ENCODE peak calls at places on chromosome 19, in six cellular contexts. One of them, this sample, is unnamed.

GRCh38 chr19:34962945-34963530 is 991 bp downstream of the ZNF792 start:
- DNase-seq in gastrocnemius medialis: no peak
- DNase-seq in stomach: no peak
- DNase-seq in IMR-90: peak
- DNase-seq in body of pancreas: no peak
- DNase-seq in heart left ventricle: peak
- DNase-seq in this sample: no peak

GRCh38 chr19:28669804-28670203 is 543.1 kb downstream of the UQCRFS1 start:
- DNase-seq in stomach: no peak
- DNase-seq in body of pancreas: no peak
- DNase-seq in IMR-90: no peak
- DNase-seq in heart left ventricle: no peak
- DNase-seq in gastrocnemius medialis: no peak
- DNase-seq in this sample: no peak

GRCh38 chr19:43778651-43779050 is 2.1 kb downstream of the KCNN4 start:
- DNase-seq in body of pancreas: no peak
- DNase-seq in gastrocnemius medialis: no peak
- DNase-seq in IMR-90: no peak
- DNase-seq in heart left ventricle: no peak
- DNase-seq in stomach: no peak
- DNase-seq in this sample: no peak

GRCh38 chr19:7772752-7773291 is 9.8 kb downstream of the CLEC4M start:
- DNase-seq in IMR-90: no peak
- DNase-seq in stomach: no peak
- DNase-seq in gastrocnemius medialis: no peak
- DNase-seq in heart left ventricle: no peak
- DNase-seq in body of pancreas: no peak
- DNase-seq in this sample: no peak

GRCh38 chr19:8333771-8334457 is 9.1 kb downstream of the KANK3 start:
- DNase-seq in gastrocnemius medialis: no peak
- DNase-seq in body of pancreas: no peak
- DNase-seq in IMR-90: no peak
- DNase-seq in heart left ventricle: no peak
- DNase-seq in stomach: no peak
- DNase-seq in this sample: no peak

GRCh38 chr19:13117772-13118423 is at the start of gene NACC1:
- DNase-seq in stomach: peak
- DNase-seq in heart left ventricle: peak
- DNase-seq in IMR-90: peak
- DNase-seq in body of pancreas: peak
- DNase-seq in gastrocnemius medialis: peak
- DNase-seq in this sample: peak

GRCh38 chr19:55619264-55619663 is 5.1 kb downstream of the ZNF784 start:
- DNase-seq in stomach: no peak
- DNase-seq in heart left ventricle: no peak
- DNase-seq in IMR-90: peak
- DNase-seq in body of pancreas: no peak
- DNase-seq in gastrocnemius medialis: no peak
- DNase-seq in this sample: no peak

GRCh38 chr19:31338069-31338767 is 11.0 kb downstream of the TSHZ3 start:
- DNase-seq in IMR-90: peak
- DNase-seq in gastrocnemius medialis: no peak
- DNase-seq in body of pancreas: peak
- DNase-seq in stomach: no peak
- DNase-seq in heart left ventricle: peak
- DNase-seq in this sample: no peak

GRCh38 chr19:41616785-41617621 is 9.9 kb downstream of the CEACAM4 start:
- DNase-seq in IMR-90: peak
- DNase-seq in stomach: no peak
- DNase-seq in gastrocnemius medialis: no peak
- DNase-seq in heart left ventricle: no peak
- DNase-seq in body of pancreas: no peak
- DNase-seq in this sample: no peak

GRCh38 chr19:47157455-47158321 is 27.1 kb downstream of the SAE1 start:
- DNase-seq in stomach: peak
- DNase-seq in gastrocnemius medialis: peak
- DNase-seq in heart left ventricle: peak
- DNase-seq in body of pancreas: peak
- DNase-seq in IMR-90: peak
- DNase-seq in this sample: no peak

GRCh38 chr19:4976412-4977298 is 7.7 kb downstream of the KDM4B start:
- DNase-seq in IMR-90: peak
- DNase-seq in gastrocnemius medialis: peak
- DNase-seq in heart left ventricle: peak
- DNase-seq in stomach: peak
- DNase-seq in body of pancreas: peak
- DNase-seq in this sample: no peak

GRCh38 chr19:4575267-4575793 is 15.8 kb upstream of the SEMA6B start:
- DNase-seq in stomach: no peak
- DNase-seq in IMR-90: peak
- DNase-seq in body of pancreas: peak
- DNase-seq in gastrocnemius medialis: peak
- DNase-seq in heart left ventricle: peak
- DNase-seq in this sample: no peak

GRCh38 chr19:34539396-34539795 is 57.8 kb downstream of the WTIP start:
- DNase-seq in heart left ventricle: no peak
- DNase-seq in IMR-90: no peak
- DNase-seq in stomach: no peak
- DNase-seq in gastrocnemius medialis: no peak
- DNase-seq in body of pancreas: no peak
- DNase-seq in this sample: no peak

GRCh38 chr19:19627716-19628498 is at the start of gene LPAR2:
- DNase-seq in gastrocnemius medialis: no peak
- DNase-seq in body of pancreas: peak
- DNase-seq in IMR-90: no peak
- DNase-seq in heart left ventricle: peak
- DNase-seq in stomach: peak
- DNase-seq in this sample: peak

GRCh38 chr19:17236414-17236716 is 9.4 kb downstream of the NR2F6 start:
- DNase-seq in IMR-90: no peak
- DNase-seq in heart left ventricle: no peak
- DNase-seq in stomach: no peak
- DNase-seq in gastrocnemius medialis: no peak
- DNase-seq in body of pancreas: no peak
- DNase-seq in this sample: no peak

GRCh38 chr19:4361152-4362037 is 18.0 kb downstream of the MPND start:
- DNase-seq in gastrocnemius medialis: no peak
- DNase-seq in body of pancreas: no peak
- DNase-seq in IMR-90: peak
- DNase-seq in stomach: no peak
- DNase-seq in heart left ventricle: no peak
- DNase-seq in this sample: no peak

GRCh38 chr19:11611730-11612129 is 14.4 kb downstream of the ZNF627 start:
- DNase-seq in IMR-90: no peak
- DNase-seq in gastrocnemius medialis: no peak
- DNase-seq in stomach: no peak
- DNase-seq in heart left ventricle: no peak
- DNase-seq in body of pancreas: no peak
- DNase-seq in this sample: no peak

GRCh38 chr19:54077334-54077733 is 3.8 kb downstream of the TARM1 start:
- DNase-seq in stomach: no peak
- DNase-seq in heart left ventricle: no peak
- DNase-seq in gastrocnemius medialis: no peak
- DNase-seq in IMR-90: no peak
- DNase-seq in body of pancreas: no peak
- DNase-seq in this sample: no peak

GRCh38 chr19:4583961-4584669 is 24.6 kb upstream of the SEMA6B start:
- DNase-seq in IMR-90: no peak
- DNase-seq in heart left ventricle: no peak
- DNase-seq in body of pancreas: peak
- DNase-seq in gastrocnemius medialis: no peak
- DNase-seq in stomach: no peak
- DNase-seq in this sample: no peak

GRCh38 chr19:14383556-14383897 is 2.3 kb downstream of the ADGRE5 start:
- DNase-seq in IMR-90: peak
- DNase-seq in heart left ventricle: peak
- DNase-seq in gastrocnemius medialis: no peak
- DNase-seq in stomach: no peak
- DNase-seq in body of pancreas: no peak
- DNase-seq in this sample: no peak

GRCh38 chr19:34808566-34808965 is 35.6 kb upstream of the ZNF599 start:
- DNase-seq in IMR-90: peak
- DNase-seq in body of pancreas: no peak
- DNase-seq in gastrocnemius medialis: no peak
- DNase-seq in heart left ventricle: no peak
- DNase-seq in stomach: no peak
- DNase-seq in this sample: no peak

GRCh38 chr19:1102407-1103106 is 1.2 kb upstream of the GPX4 start:
- DNase-seq in gastrocnemius medialis: peak
- DNase-seq in IMR-90: peak
- DNase-seq in heart left ventricle: no peak
- DNase-seq in body of pancreas: peak
- DNase-seq in stomach: peak
- DNase-seq in this sample: no peak

GRCh38 chr19:1103691-1104451 is at the start of gene GPX4:
- DNase-seq in gastrocnemius medialis: peak
- DNase-seq in heart left ventricle: peak
- DNase-seq in IMR-90: peak
- DNase-seq in stomach: peak
- DNase-seq in body of pancreas: peak
- DNase-seq in this sample: peak

GRCh38 chr19:1105217-1105872 is 1.6 kb downstream of the GPX4 start:
- DNase-seq in IMR-90: peak
- DNase-seq in body of pancreas: no peak
- DNase-seq in stomach: no peak
- DNase-seq in heart left ventricle: no peak
- DNase-seq in gastrocnemius medialis: no peak
- DNase-seq in this sample: no peak

GRCh38 chr19:1105873-1106840 is 2.4 kb downstream of the GPX4 start:
- DNase-seq in gastrocnemius medialis: no peak
- DNase-seq in IMR-90: no peak
- DNase-seq in stomach: no peak
- DNase-seq in heart left ventricle: no peak
- DNase-seq in body of pancreas: no peak
- DNase-seq in this sample: no peak

GRCh38 chr19:1104452-1105216 is 840 bp downstream of the GPX4 start:
- DNase-seq in body of pancreas: peak
- DNase-seq in stomach: peak
- DNase-seq in gastrocnemius medialis: peak
- DNase-seq in IMR-90: peak
- DNase-seq in heart left ventricle: peak
- DNase-seq in this sample: peak
- TF ChIP-seq POLR2A in body of pancreas: no peak
- TF ChIP-seq POLR2A in stomach: no peak
- TF ChIP-seq POLR2A in gastrocnemius medialis: peak
- TF ChIP-seq POLR2A in IMR-90: peak
- TF ChIP-seq POLR2A in heart left ventricle: no peak
- TF ChIP-seq POLR2A in this sample: no peak

DNA sequence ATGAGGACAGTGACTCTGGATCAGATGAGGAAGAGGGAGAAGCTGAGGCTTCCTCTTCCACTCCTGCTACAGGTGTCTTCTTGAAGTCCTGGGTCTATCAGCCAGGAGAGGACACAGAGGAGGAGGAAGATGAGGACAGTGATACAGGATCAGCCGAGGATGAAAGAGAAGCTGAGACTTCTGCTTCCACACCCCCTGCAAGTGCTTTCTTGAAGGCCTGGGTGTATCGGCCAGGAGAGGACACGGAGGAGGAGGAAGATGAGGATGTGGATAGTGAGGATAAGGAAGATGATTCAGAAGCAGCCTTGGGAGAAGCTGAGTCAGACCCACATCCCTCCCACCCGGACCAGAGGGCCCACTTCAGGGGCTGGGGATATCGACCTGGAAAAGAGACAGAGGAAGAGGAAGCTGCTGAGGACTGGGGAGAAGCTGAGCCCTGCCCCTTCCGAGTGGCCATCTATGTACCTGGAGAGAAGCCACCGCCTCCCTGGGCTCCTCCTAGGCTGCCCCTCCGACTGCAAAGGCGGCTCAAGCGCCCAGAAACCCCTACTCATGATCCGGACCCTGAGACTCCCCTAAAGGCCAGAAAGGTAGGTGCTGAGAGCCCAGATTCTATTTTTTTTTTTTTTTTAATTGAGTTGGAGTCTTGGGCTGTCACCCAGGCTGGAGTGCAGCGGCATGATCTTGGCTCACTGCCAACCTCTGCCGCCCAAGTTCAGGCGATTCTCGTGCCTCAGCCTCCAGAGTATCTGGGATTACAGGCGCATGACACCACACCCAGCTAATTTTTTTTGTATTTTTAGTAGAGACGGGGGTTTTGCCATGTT is 2.3 kb downstream of the PPP1R15A start:
- DNase-seq in body of pancreas: peak
- DNase-seq in stomach: peak
- DNase-seq in gastrocnemius medialis: peak
- DNase-seq in IMR-90: peak
- DNase-seq in heart left ventricle: peak
- DNase-seq in this sample: no peak
- TF ChIP-seq POLR2A in body of pancreas: no peak
- TF ChIP-seq POLR2A in stomach: no peak
- TF ChIP-seq POLR2A in gastrocnemius medialis: no peak
- TF ChIP-seq POLR2A in IMR-90: peak
- TF ChIP-seq POLR2A in heart left ventricle: no peak
- TF ChIP-seq POLR2A in this sample: no peak

GRCh38 chr19:5993516-5994406 is 15.8 kb upstream of the RANBP3 start:
- DNase-seq in gastrocnemius medialis: no peak
- DNase-seq in body of pancreas: no peak
- DNase-seq in stomach: peak
- DNase-seq in heart left ventricle: no peak
- DNase-seq in IMR-90: no peak
- DNase-seq in this sample: no peak
- TF ChIP-seq POLR2A in gastrocnemius medialis: no peak
- TF ChIP-seq POLR2A in body of pancreas: no peak
- TF ChIP-seq POLR2A in stomach: no peak
- TF ChIP-seq POLR2A in heart left ventricle: no peak
- TF ChIP-seq POLR2A in IMR-90: no peak
- TF ChIP-seq POLR2A in this sample: no peak

GRCh38 chr19:38263696-38264485 is 482 bp upstream of the SPINT2 start:
- DNase-seq in body of pancreas: no peak
- DNase-seq in stomach: peak
- DNase-seq in heart left ventricle: peak
- DNase-seq in gastrocnemius medialis: no peak
- DNase-seq in IMR-90: peak
- DNase-seq in this sample: peak
- TF ChIP-seq POLR2A in body of pancreas: no peak
- TF ChIP-seq POLR2A in stomach: no peak
- TF ChIP-seq POLR2A in heart left ventricle: no peak
- TF ChIP-seq POLR2A in gastrocnemius medialis: no peak
- TF ChIP-seq POLR2A in IMR-90: no peak
- TF ChIP-seq POLR2A in this sample: no peak

GRCh38 chr19:48907671-48908070 is 7.6 kb downstream of the NUCB1 start:
- DNase-seq in gastrocnemius medialis: no peak
- DNase-seq in heart left ventricle: no peak
- DNase-seq in IMR-90: no peak
- DNase-seq in body of pancreas: no peak
- DNase-seq in stomach: no peak
- DNase-seq in this sample: no peak
- TF ChIP-seq POLR2A in gastrocnemius medialis: no peak
- TF ChIP-seq POLR2A in heart left ventricle: no peak
- TF ChIP-seq POLR2A in IMR-90: no peak
- TF ChIP-seq POLR2A in body of pancreas: no peak
- TF ChIP-seq POLR2A in stomach: no peak
- TF ChIP-seq POLR2A in this sample: no peak

GRCh38 chr19:10388957-10389356 is 8.6 kb upstream of the TYK2 start:
- DNase-seq in body of pancreas: peak
- DNase-seq in IMR-90: peak
- DNase-seq in stomach: peak
- DNase-seq in heart left ventricle: peak
- DNase-seq in gastrocnemius medialis: peak
- DNase-seq in this sample: no peak
- TF ChIP-seq POLR2A in body of pancreas: no peak
- TF ChIP-seq POLR2A in IMR-90: no peak
- TF ChIP-seq POLR2A in stomach: no peak
- TF ChIP-seq POLR2A in heart left ventricle: no peak
- TF ChIP-seq POLR2A in gastrocnemius medialis: no peak
- TF ChIP-seq POLR2A in this sample: no peak

This sample was measured in GM12892.